ENCODE peak calls at places on chromosomes 5 and 9, in five cellular contexts. C, J, T, O and N are unnamed samples.

GRCh38 chr5:149960272-149961185 is at the start of gene SLC26A2:
- DNase-seq in T (peak), C (peak), J (peak), O (peak), N (peak)

GRCh38 chr5:113256671-113257452 is 177.9 kb downstream of the TSSK1B start:
- DNase-seq in T (no peak), J (no peak), C (no peak), O (no peak), N (no peak)

GRCh38 chr5:142935014-142935413 is 164.8 kb downstream of the ARHGAP26 start:
- DNase-seq in T (no peak), C (no peak), J (no peak), O (no peak), N (no peak)

GRCh38 chr5:75331095-75332090 is 5.6 kb upstream of the HMGCR start:
- DNase-seq in C (no peak), J (no peak), O (no peak), T (no peak), N (no peak)

GRCh38 chr5:6905423-6905822 is 192.2 kb downstream of the TENT4A start:
- DNase-seq in T (no peak), C (no peak), J (peak), O (no peak), N (no peak)

GRCh38 chr9:11149065-11149464 is 536.3 kb upstream of the PTPRD start:
- DNase-seq in T (no peak), J (no peak), O (no peak), C (no peak), N (no peak)

GRCh38 chr5:59579101-59579885 is 314.2 kb downstream of the PDE4D start:
- DNase-seq in T (no peak), C (no peak), J (no peak), O (no peak), N (no peak)

GRCh38 chr5:96680759-96681158 is 18.6 kb downstream of the CAST start:
- DNase-seq in T (no peak), J (no peak), C (no peak), O (no peak), N (no peak)

GRCh38 chr5:139765040-139765408 is 30.6 kb upstream of the PSD2 start:
- DNase-seq in C (peak), T (no peak), O (no peak), J (no peak), N (no peak)

GRCh38 chr9:38008168-38009034 is 60.6 kb downstream of the SHB start:
- DNase-seq in O (no peak), T (peak), C (no peak), J (no peak), N (peak)

GRCh38 chr9:13213337-13213736 is 66.2 kb downstream of the MPDZ start:
- DNase-seq in O (no peak), C (no peak), T (peak), J (no peak), N (no peak)

GRCh38 chr9:8895498-8896224 is 1096.1 kb upstream of the DMAC1 start:
- DNase-seq in C (no peak), O (no peak), J (no peak), T (peak), N (no peak)

GRCh38 chr5:12023614-12024241 is 119.5 kb upstream of the CTNND2 start:
- DNase-seq in O (no peak), J (no peak), C (no peak), T (peak), N (no peak)

GRCh38 chr9:77725820-77726219 is 77.7 kb upstream of the GNA14 start:
- DNase-seq in O (no peak), J (no peak), T (no peak), C (no peak), N (no peak)

GRCh38 chr9:73155968-73156592 is 4.4 kb downstream of the ANXA1 start:
- DNase-seq in T (no peak), O (no peak), J (no peak), C (no peak), N (no peak)

GRCh38 chr5:8633706-8634105 is 764.8 kb downstream of the MTRR start:
- DNase-seq in O (no peak), T (peak), C (no peak), J (no peak), N (no peak)

GRCh38 chr5:154479160-154479943 is 1.3 kb upstream of the HAND1 start:
- DNase-seq in C (no peak), T (no peak), O (no peak), J (no peak), N (no peak)

GRCh38 chr5:36459191-36460135 is 146.9 kb upstream of the SLC1A3 start:
- DNase-seq in O (no peak), T (no peak), J (no peak), C (no peak), N (no peak)

GRCh38 chr9:136963341-136963740 is 11.3 kb downstream of the LCN12 start:
- DNase-seq in C (no peak), T (no peak), O (no peak), J (no peak), N (no peak)
- TF ChIP-seq POLR2A in C (no peak), T (no peak), O (no peak), J (no peak), N (no peak)

DNA sequence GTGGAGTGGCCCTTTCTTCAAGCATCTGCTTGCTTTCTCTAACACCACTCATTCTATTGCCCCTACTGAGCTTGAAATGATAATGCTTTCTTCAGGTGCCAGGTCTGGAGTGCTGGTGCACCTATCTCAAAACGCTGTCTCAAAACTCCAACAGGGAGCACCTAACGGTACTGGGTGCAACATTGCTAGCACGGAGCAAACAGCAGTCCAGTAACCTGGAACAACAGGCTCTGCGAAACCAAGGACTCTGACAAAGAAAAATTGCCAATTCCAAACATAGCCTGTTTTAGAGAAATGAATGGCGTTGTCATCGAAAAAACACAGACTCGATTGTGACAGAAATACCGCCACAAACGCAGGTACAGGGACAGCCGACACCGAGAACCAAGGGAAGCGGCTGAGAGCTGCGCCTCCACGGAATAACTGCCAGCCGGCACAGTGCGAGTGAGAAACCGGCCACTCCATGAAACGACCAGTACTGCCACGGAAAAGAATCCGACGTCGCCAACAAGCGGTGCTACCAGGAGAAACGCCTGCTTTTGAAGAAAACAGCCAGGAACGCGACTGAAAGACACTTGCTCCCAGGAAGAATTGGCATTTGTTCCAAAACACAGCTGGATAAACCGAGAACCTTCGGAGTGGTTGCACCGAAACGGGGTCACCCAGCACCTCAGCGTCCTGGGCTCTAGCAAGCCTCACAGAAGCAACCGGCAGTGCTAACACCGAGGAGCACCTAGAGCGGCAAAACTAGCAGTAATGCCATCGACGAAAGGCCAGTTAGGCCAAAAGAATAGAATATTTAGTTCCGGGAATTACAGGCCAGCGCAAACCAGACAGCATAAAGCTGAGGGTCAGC is 3.0 kb downstream of the ANXA2R start:
- DNase-seq in C (no peak), O (no peak), J (peak), T (peak), N (no peak)
- H3K4me3 ChIP-seq in C (no peak), O (no peak), J (peak), T (peak), N (no peak)

DNA sequence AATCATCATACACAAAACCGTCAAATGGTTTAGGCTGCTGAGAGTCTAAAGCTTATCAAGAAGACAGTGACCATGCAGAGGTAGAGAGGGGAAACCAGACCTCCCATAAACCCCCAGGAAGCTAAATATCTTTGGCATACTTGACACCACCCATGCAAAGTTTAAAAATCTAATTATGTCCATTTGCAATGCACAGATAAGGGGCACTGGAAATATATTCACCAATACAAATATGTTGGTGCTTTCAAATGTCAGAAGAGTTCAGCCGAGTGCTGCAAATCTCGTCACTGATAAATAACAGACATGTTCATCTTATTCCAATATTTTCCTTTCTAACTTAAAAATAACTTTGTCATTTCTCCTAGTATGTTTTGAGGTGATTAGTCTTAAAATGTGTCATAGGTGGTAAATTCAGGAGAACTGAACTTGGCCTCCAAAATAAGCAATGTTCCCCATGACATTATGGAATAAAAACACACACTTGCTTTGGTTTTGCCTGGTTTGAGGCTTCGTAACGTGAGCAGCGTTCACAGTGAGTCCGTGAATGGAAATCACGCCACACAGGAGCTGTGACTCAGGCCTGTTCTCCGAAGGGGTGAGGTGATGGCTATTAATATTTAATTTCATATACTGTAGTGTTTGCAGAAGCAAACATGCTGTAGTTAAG is 182.2 kb downstream of the AOPEP start:
- DNase-seq in T (no peak), J (no peak), C (no peak), O (no peak), N (no peak)
- H3K27ac ChIP-seq in T (no peak), J (peak), C (peak), O (no peak), N (no peak)

GRCh38 chr9:128274245-128274644 is 1.6 kb downstream of the GOLGA2 start:
- DNase-seq in J (no peak), C (no peak), O (no peak), T (no peak), N (no peak)

GRCh38 chr9:128276008-128276573 is at the start of gene SWI5:
- DNase-seq in J (peak), C (peak), T (peak), O (peak), N (peak)

GRCh38 chr9:128271512-128271911 is 4.3 kb downstream of the GOLGA2 start:
- DNase-seq in C (no peak), O (no peak), J (no peak), T (no peak), N (no peak)

GRCh38 chr9:128276574-128277270 is 646 bp downstream of the SWI5 start:
- DNase-seq in O (peak), T (peak), C (peak), J (peak), N (peak)

DNA sequence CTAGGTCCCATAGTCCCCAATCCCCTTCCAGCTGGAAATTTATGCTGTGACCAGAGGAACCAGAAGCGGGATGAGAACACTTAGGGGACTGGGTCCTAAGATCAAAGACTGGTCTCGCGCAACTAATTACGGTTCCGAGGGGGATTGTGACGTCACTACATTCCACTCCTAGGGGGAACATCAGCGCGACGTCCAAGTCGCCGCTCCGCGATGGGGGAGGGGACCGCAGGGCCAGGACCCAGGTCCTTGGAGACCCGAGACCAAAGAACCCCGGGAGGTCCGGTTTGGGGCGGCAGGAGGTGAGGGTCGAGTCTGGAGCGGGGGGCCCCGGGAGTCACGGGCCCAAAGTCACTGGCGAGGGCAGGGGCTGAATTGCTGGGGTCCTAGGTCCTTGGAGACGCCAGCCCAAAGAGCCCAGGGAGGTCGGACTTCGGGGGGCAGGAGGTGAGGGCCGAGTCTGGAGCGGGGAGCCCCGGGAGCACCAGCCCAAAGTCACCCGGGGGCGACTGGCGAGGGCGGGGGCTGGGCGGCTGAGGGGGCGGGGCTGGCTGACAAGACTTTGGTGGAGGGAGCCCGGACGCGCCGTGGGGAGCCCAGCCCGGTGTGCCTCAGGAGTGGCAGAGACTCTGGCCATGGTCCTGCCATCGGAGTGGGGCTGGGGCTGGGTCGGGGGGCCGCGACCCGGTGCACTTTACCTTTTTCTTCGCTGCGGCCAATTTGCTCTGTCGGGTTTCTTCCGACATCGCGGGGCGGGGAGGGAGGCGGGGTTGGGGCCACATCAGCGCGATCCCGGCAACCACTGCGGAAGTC is at the start of gene GOLGA2:
- DNase-seq in J (peak), O (peak), T (peak), C (peak), N (no peak)
- TF ChIP-seq POLR2A in J (no peak), O (no peak), T (peak), C (no peak), N (no peak)